ENCODE peak calls at places on chromosomes 4 and X, in six cellular contexts. One of them, this sample, is unnamed.

GRCh38 chr4:128470492-128471053 is 183.0 kb upstream of the PGRMC2 start:
- DNase-seq in left ventricle myocardium inferior: no peak
- DNase-seq in PC-9: no peak
- DNase-seq in body of pancreas: no peak
- DNase-seq in ovary: no peak
- DNase-seq in DND-41: no peak
- DNase-seq in this sample: no peak

GRCh38 chr4:183905081-183905592 is at the start of gene STOX2:
- DNase-seq in PC-9: peak
- DNase-seq in DND-41: no peak
- DNase-seq in left ventricle myocardium inferior: peak
- DNase-seq in ovary: peak
- DNase-seq in body of pancreas: peak
- DNase-seq in this sample: no peak

GRCh38 chr4:56271121-56271520 is 116.2 kb downstream of the AASDH start:
- DNase-seq in left ventricle myocardium inferior: no peak
- DNase-seq in DND-41: no peak
- DNase-seq in PC-9: no peak
- DNase-seq in ovary: no peak
- DNase-seq in body of pancreas: no peak
- DNase-seq in this sample: no peak

GRCh38 chr4:124903995-124904722 is 191.6 kb upstream of the ANKRD50 start:
- DNase-seq in DND-41: no peak
- DNase-seq in PC-9: peak
- DNase-seq in ovary: peak
- DNase-seq in body of pancreas: peak
- DNase-seq in left ventricle myocardium inferior: peak
- DNase-seq in this sample: no peak

GRCh38 chr4:8728536-8729407 is 136.2 kb downstream of the CPZ start:
- DNase-seq in body of pancreas: peak
- DNase-seq in ovary: no peak
- DNase-seq in left ventricle myocardium inferior: no peak
- DNase-seq in DND-41: peak
- DNase-seq in PC-9: no peak
- DNase-seq in this sample: no peak

GRCh38 chr4:158125325-158125724 is 47.5 kb downstream of the GASK1B start:
- DNase-seq in DND-41: no peak
- DNase-seq in ovary: no peak
- DNase-seq in left ventricle myocardium inferior: no peak
- DNase-seq in body of pancreas: no peak
- DNase-seq in PC-9: no peak
- DNase-seq in this sample: no peak

GRCh38 chr4:185127021-185127925 is 15.8 kb upstream of the SLC25A4 start:
- DNase-seq in body of pancreas: peak
- DNase-seq in PC-9: peak
- DNase-seq in DND-41: no peak
- DNase-seq in ovary: peak
- DNase-seq in left ventricle myocardium inferior: peak
- DNase-seq in this sample: no peak

GRCh38 chrX:41110801-41111625 is 25.8 kb downstream of the USP9X start:
- DNase-seq in left ventricle myocardium inferior: no peak
- DNase-seq in PC-9: no peak
- DNase-seq in body of pancreas: no peak
- DNase-seq in DND-41: no peak
- DNase-seq in ovary: no peak
- DNase-seq in this sample: no peak

GRCh38 chr4:132548463-132548862 is 600.6 kb upstream of the PCDH10 start:
- DNase-seq in ovary: no peak
- DNase-seq in body of pancreas: no peak
- DNase-seq in DND-41: no peak
- DNase-seq in left ventricle myocardium inferior: no peak
- DNase-seq in PC-9: no peak
- DNase-seq in this sample: no peak

GRCh38 chr4:40333921-40334352 is 1.2 kb upstream of the CHRNA9 start:
- DNase-seq in left ventricle myocardium inferior: no peak
- DNase-seq in PC-9: peak
- DNase-seq in body of pancreas: no peak
- DNase-seq in ovary: no peak
- DNase-seq in DND-41: no peak
- DNase-seq in this sample: no peak

DNA sequence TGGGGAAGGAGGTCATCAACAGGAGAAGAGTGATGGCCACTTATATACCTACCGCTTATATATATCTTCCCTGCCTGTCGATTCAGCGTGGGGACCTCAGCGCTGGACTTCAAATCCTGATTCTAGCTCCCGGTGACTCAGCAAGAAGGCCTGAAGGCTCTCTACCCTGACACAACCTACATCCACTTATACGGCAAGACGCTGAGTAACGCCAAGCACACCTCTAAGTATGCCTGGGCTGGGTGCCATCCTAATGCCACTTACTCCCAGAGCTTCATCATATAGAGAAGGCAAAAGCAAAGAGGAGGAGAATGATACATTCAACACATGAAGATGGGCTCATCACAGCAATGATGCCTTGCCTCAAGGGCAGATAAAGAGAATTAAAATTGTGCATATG is 198.3 kb downstream of the CHIC2 start:
- DNase-seq in DND-41: no peak
- DNase-seq in ovary: no peak
- DNase-seq in left ventricle myocardium inferior: no peak
- DNase-seq in PC-9: no peak
- DNase-seq in body of pancreas: no peak
- DNase-seq in this sample: no peak
- TF ChIP-seq CTCF in DND-41: no peak
- TF ChIP-seq CTCF in ovary: no peak
- TF ChIP-seq CTCF in left ventricle myocardium inferior: no peak
- TF ChIP-seq CTCF in PC-9: no peak
- TF ChIP-seq CTCF in body of pancreas: no peak
- TF ChIP-seq CTCF in this sample: no peak

DNA sequence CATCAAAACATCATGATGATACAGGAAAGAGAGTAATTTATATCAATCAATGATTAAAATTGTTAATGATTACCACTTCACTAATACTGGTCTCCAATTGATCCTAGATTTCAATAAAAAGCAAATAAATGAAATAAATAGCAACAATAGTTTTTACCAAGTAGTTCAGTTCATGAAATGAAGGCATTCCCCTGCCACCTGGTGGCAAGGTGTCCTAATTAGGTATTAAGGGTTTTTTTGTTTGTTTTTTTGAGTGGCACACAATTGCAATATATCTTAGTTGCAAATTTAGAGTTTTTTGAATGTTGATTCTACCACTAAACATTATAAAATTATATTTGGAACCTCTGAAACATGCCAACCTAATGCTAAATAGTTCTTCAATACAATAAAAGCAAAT is 157.4 kb upstream of the PDE5A start:
- DNase-seq in left ventricle myocardium inferior: no peak
- DNase-seq in ovary: no peak
- DNase-seq in body of pancreas: peak
- DNase-seq in DND-41: no peak
- DNase-seq in PC-9: peak
- DNase-seq in this sample: no peak
- TF ChIP-seq CTCF in left ventricle myocardium inferior: peak
- TF ChIP-seq CTCF in ovary: no peak
- TF ChIP-seq CTCF in body of pancreas: peak
- TF ChIP-seq CTCF in DND-41: peak
- TF ChIP-seq CTCF in PC-9: peak
- TF ChIP-seq CTCF in this sample: peak

GRCh38 chr4:140343303-140343702 is 30.1 kb upstream of the SCOC start:
- DNase-seq in left ventricle myocardium inferior: no peak
- DNase-seq in ovary: peak
- DNase-seq in body of pancreas: peak
- DNase-seq in DND-41: no peak
- DNase-seq in PC-9: peak
- DNase-seq in this sample: no peak

GRCh38 chr4:140342620-140343019 is 30.8 kb upstream of the SCOC start:
- DNase-seq in left ventricle myocardium inferior: no peak
- DNase-seq in DND-41: no peak
- DNase-seq in body of pancreas: no peak
- DNase-seq in PC-9: no peak
- DNase-seq in ovary: no peak
- DNase-seq in this sample: no peak

GRCh38 chr4:140344621-140345020 is 28.8 kb upstream of the SCOC start:
- DNase-seq in body of pancreas: peak
- DNase-seq in left ventricle myocardium inferior: no peak
- DNase-seq in PC-9: no peak
- DNase-seq in ovary: no peak
- DNase-seq in DND-41: no peak
- DNase-seq in this sample: no peak

GRCh38 chr4:140344111-140344510 is 29.3 kb upstream of the SCOC start:
- DNase-seq in DND-41: no peak
- DNase-seq in ovary: no peak
- DNase-seq in PC-9: no peak
- DNase-seq in left ventricle myocardium inferior: no peak
- DNase-seq in body of pancreas: peak
- DNase-seq in this sample: no peak

DNA sequence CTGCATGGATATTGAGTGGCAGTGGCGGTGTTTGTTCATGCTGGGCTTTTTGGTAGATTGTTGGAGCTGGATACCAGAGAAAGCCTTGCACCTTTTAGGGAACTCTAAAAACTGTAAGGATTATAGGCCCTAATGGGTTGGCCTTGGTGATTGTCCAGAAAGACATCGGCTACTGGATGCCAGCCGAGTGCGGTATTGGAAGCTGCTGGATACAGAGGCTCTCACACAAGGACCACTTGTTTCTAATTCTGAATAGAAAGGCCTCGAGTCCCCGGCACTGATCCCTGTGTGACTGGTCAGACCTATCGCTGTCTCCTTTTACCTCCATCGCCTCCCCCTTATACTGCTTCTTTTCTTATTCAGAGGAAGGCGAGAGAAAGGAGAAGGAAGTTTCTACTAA is 27.3 kb upstream of the SCOC start:
- DNase-seq in left ventricle myocardium inferior: no peak
- DNase-seq in ovary: no peak
- DNase-seq in body of pancreas: no peak
- DNase-seq in PC-9: no peak
- DNase-seq in DND-41: no peak
- DNase-seq in this sample: no peak
- TF ChIP-seq CTCF in left ventricle myocardium inferior: no peak
- TF ChIP-seq CTCF in ovary: no peak
- TF ChIP-seq CTCF in body of pancreas: no peak
- TF ChIP-seq CTCF in PC-9: no peak
- TF ChIP-seq CTCF in DND-41: no peak
- TF ChIP-seq CTCF in this sample: no peak

GRCh38 chr4:75935628-75936027 is 5.2 kb downstream of the NAAA start:
- DNase-seq in body of pancreas: no peak
- DNase-seq in ovary: no peak
- DNase-seq in PC-9: no peak
- DNase-seq in left ventricle myocardium inferior: no peak
- DNase-seq in DND-41: no peak
- DNase-seq in this sample: no peak

GRCh38 chr4:75939890-75940691 is 722 bp downstream of the NAAA start:
- DNase-seq in body of pancreas: peak
- DNase-seq in DND-41: peak
- DNase-seq in PC-9: peak
- DNase-seq in ovary: peak
- DNase-seq in left ventricle myocardium inferior: peak
- DNase-seq in this sample: no peak

GRCh38 chr4:75940692-75941253 is at the start of gene NAAA:
- DNase-seq in body of pancreas: peak
- DNase-seq in DND-41: peak
- DNase-seq in PC-9: peak
- DNase-seq in left ventricle myocardium inferior: peak
- DNase-seq in ovary: peak
- DNase-seq in this sample: no peak
- TF ChIP-seq CTCF in body of pancreas: no peak
- TF ChIP-seq CTCF in DND-41: peak
- TF ChIP-seq CTCF in PC-9: no peak
- TF ChIP-seq CTCF in left ventricle myocardium inferior: no peak
- TF ChIP-seq CTCF in ovary: no peak
- TF ChIP-seq CTCF in this sample: peak

DNA sequence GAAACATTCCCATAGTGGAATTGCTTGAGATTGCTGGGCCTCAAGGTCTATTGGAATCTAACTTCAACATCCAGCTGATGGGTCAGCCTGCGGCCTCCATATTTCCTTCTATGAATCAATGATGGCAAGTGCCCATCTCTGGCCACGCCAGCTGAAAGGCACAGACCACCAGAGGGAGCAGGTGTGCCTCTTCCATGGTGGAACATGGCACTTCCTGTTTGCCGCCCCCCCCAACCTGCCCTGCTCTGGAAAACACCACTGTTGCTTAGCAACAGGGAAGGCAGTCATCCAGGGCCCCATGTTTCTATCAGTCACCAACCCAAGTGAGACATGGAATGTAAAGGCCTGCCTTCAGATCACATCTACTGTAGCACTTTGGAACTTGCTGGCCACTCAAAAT is 11.6 kb downstream of the PAGE4 start:
- DNase-seq in PC-9: peak
- DNase-seq in body of pancreas: peak
- DNase-seq in ovary: peak
- DNase-seq in DND-41: peak
- DNase-seq in left ventricle myocardium inferior: peak
- DNase-seq in this sample: no peak
- TF ChIP-seq CTCF in PC-9: peak
- TF ChIP-seq CTCF in body of pancreas: peak
- TF ChIP-seq CTCF in ovary: no peak
- TF ChIP-seq CTCF in DND-41: peak
- TF ChIP-seq CTCF in left ventricle myocardium inferior: peak
- TF ChIP-seq CTCF in this sample: peak

GRCh38 chr4:26402458-26402857 is 81.6 kb downstream of the RBPJ start:
- DNase-seq in ovary: no peak
- DNase-seq in left ventricle myocardium inferior: no peak
- DNase-seq in body of pancreas: no peak
- DNase-seq in PC-9: no peak
- DNase-seq in DND-41: no peak
- DNase-seq in this sample: no peak

GRCh38 chr4:26404597-26405323 is 83.9 kb downstream of the RBPJ start:
- DNase-seq in PC-9: no peak
- DNase-seq in ovary: no peak
- DNase-seq in body of pancreas: no peak
- DNase-seq in left ventricle myocardium inferior: no peak
- DNase-seq in DND-41: no peak
- DNase-seq in this sample: no peak

GRCh38 chr4:26397086-26397485 is 76.3 kb downstream of the RBPJ start:
- DNase-seq in left ventricle myocardium inferior: no peak
- DNase-seq in body of pancreas: no peak
- DNase-seq in PC-9: no peak
- DNase-seq in ovary: no peak
- DNase-seq in DND-41: no peak
- DNase-seq in this sample: no peak

GRCh38 chr4:26400140-26400539 is 79.3 kb downstream of the RBPJ start:
- DNase-seq in ovary: no peak
- DNase-seq in body of pancreas: no peak
- DNase-seq in DND-41: no peak
- DNase-seq in left ventricle myocardium inferior: no peak
- DNase-seq in PC-9: no peak
- DNase-seq in this sample: no peak
- TF ChIP-seq CTCF in ovary: no peak
- TF ChIP-seq CTCF in body of pancreas: no peak
- TF ChIP-seq CTCF in DND-41: no peak
- TF ChIP-seq CTCF in left ventricle myocardium inferior: no peak
- TF ChIP-seq CTCF in PC-9: no peak
- TF ChIP-seq CTCF in this sample: no peak